ENCODE peak calls at places on chromosome 17, in six cellular contexts. One of them, this sample, is unnamed.

GRCh38 chr17:81740395-81740961 is 28.4 kb downstream of the SLC25A10 start:
- DNase-seq in HepG2: no peak
- DNase-seq in GM12878: no peak
- DNase-seq in K562: peak
- DNase-seq in H1: no peak
- DNase-seq in GM12891: no peak
- DNase-seq in this sample: no peak

GRCh38 chr17:14910916-14911315 is 354.2 kb downstream of the PMP22 start:
- DNase-seq in HepG2: no peak
- DNase-seq in GM12878: no peak
- DNase-seq in K562: no peak
- DNase-seq in H1: no peak
- DNase-seq in GM12891: no peak
- DNase-seq in this sample: no peak

GRCh38 chr17:28760987-28761562 is 17.3 kb downstream of the TRAF4 start:
- DNase-seq in HepG2: no peak
- DNase-seq in GM12878: no peak
- DNase-seq in K562: no peak
- DNase-seq in H1: no peak
- DNase-seq in GM12891: no peak
- DNase-seq in this sample: no peak

GRCh38 chr17:77958716-77959215 is 263 bp downstream of the TNRC6C start:
- DNase-seq in HepG2: no peak
- DNase-seq in GM12878: no peak
- DNase-seq in K562: no peak
- DNase-seq in H1: no peak
- DNase-seq in GM12891: no peak
- DNase-seq in this sample: no peak

GRCh38 chr17:8563981-8564602 is 66.4 kb downstream of the MYH10 start:
- DNase-seq in HepG2: no peak
- DNase-seq in GM12878: no peak
- DNase-seq in K562: no peak
- DNase-seq in H1: no peak
- DNase-seq in GM12891: no peak
- DNase-seq in this sample: no peak

GRCh38 chr17:64598672-64599071 is 63.4 kb downstream of the SMURF2 start:
- DNase-seq in HepG2: no peak
- DNase-seq in GM12878: no peak
- DNase-seq in K562: no peak
- DNase-seq in H1: no peak
- DNase-seq in GM12891: no peak
- DNase-seq in this sample: no peak

GRCh38 chr17:27906238-27906603 is 13.1 kb upstream of the LYRM9 start:
- DNase-seq in HepG2: no peak
- DNase-seq in GM12878: no peak
- DNase-seq in K562: no peak
- DNase-seq in H1: no peak
- DNase-seq in GM12891: no peak
- DNase-seq in this sample: no peak

GRCh38 chr17:11598274-11599221 is at the start of gene DNAH9:
- DNase-seq in HepG2: peak
- DNase-seq in GM12878: no peak
- DNase-seq in K562: peak
- DNase-seq in H1: peak
- DNase-seq in GM12891: peak
- DNase-seq in this sample: no peak

GRCh38 chr17:81959362-81960129 is 1.4 kb downstream of the NOTUM start:
- DNase-seq in HepG2: peak
- DNase-seq in GM12878: no peak
- DNase-seq in K562: peak
- DNase-seq in H1: no peak
- DNase-seq in GM12891: peak
- DNase-seq in this sample: peak

GRCh38 chr17:76027159-76027839 is at the start of gene EVPL:
- DNase-seq in HepG2: peak
- DNase-seq in GM12878: no peak
- DNase-seq in K562: no peak
- DNase-seq in H1: no peak
- DNase-seq in GM12891: no peak
- DNase-seq in this sample: no peak

GRCh38 chr17:47717845-47718621 is 15.0 kb upstream of the TBX21 start:
- DNase-seq in HepG2: no peak
- DNase-seq in GM12878: no peak
- DNase-seq in K562: no peak
- DNase-seq in H1: no peak
- DNase-seq in GM12891: no peak
- DNase-seq in this sample: no peak

GRCh38 chr17:74502866-74503265 is 28.4 kb downstream of the CD300LB start:
- DNase-seq in HepG2: peak
- DNase-seq in GM12878: no peak
- DNase-seq in K562: peak
- DNase-seq in H1: no peak
- DNase-seq in GM12891: no peak
- DNase-seq in this sample: no peak

GRCh38 chr17:76987486-76987885 is 119.3 kb downstream of the MGAT5B start:
- DNase-seq in HepG2: no peak
- DNase-seq in GM12878: no peak
- DNase-seq in K562: no peak
- DNase-seq in H1: no peak
- DNase-seq in GM12891: no peak
- DNase-seq in this sample: no peak

GRCh38 chr17:43531082-43531378 is 15.1 kb downstream of the ETV4 start:
- DNase-seq in HepG2: no peak
- DNase-seq in GM12878: no peak
- DNase-seq in K562: no peak
- DNase-seq in H1: no peak
- DNase-seq in GM12891: no peak
- DNase-seq in this sample: no peak

GRCh38 chr17:83198366-83199341 is 119.2 kb downstream of the METRNL start:
- DNase-seq in HepG2: no peak
- DNase-seq in GM12878: no peak
- DNase-seq in K562: no peak
- DNase-seq in H1: no peak
- DNase-seq in GM12891: no peak
- DNase-seq in this sample: no peak

GRCh38 chr17:17044846-17045561 is 2.7 kb downstream of the MPRIP start:
- DNase-seq in HepG2: no peak
- DNase-seq in GM12878: peak
- DNase-seq in K562: no peak
- DNase-seq in H1: no peak
- DNase-seq in GM12891: no peak
- DNase-seq in this sample: no peak

GRCh38 chr17:43090022-43090421 is 35.1 kb downstream of the BRCA1 start:
- DNase-seq in HepG2: no peak
- DNase-seq in GM12878: no peak
- DNase-seq in K562: no peak
- DNase-seq in H1: no peak
- DNase-seq in GM12891: no peak
- DNase-seq in this sample: no peak

DNA sequence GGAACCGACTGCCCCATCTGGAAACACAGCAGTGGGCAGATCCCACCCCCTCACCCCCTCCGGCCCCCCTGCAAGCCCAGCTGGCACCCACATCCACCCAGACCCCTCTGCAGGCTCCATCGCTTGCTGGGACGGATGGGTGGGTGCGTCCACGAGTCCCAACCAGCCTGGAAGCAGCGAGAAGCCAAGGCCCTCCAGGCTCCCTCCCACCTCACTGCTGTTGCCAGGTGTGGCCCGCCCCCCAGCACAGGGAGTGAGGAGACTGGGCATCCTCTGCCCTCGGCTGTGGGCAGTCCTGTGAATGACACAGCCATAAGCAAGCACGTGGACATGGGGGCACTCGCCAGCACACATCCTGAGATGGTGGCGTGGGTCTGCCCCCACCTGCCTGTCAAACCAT is 11.4 kb downstream of the TMEM11 start:
- DNase-seq in HepG2: no peak
- DNase-seq in GM12878: no peak
- DNase-seq in K562: no peak
- DNase-seq in H1: no peak
- DNase-seq in GM12891: no peak
- DNase-seq in this sample: no peak
- TF ChIP-seq TAF1 in HepG2: no peak
- TF ChIP-seq TAF1 in GM12878: no peak
- TF ChIP-seq TAF1 in K562: no peak
- TF ChIP-seq TAF1 in H1: no peak
- TF ChIP-seq TAF1 in GM12891: no peak
- TF ChIP-seq TAF1 in this sample: no peak

DNA sequence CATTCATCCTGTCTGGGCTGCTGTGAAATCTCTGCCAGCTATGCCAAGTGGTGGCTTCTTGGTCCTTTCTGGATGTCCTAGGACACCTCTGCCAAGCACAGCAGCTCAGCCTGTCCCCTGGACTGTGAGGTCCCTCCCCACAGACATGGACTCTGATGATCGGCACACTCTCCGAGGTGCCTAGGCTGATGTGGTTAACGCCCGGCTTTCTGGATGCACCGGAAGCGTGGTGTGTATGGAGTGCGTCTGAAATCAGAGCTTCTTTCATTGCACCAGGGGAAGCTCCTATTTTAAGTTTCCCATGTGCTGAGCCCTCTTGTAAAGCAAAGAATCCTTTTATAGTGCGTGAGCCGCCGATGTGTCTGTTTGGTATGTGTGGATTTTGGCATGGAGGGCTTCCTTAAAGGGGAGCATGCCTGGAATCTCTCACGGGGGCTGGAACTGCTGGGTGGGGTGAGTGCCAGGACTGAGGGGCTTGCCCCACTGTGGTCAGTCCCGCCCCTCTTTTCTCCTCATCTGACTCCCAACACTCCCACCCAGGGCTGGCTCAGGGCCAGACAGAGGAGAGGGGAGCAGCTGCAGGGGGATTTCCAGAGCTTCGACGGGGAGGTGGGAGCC is 6.9 kb upstream of the ARHGAP23 start:
- DNase-seq in HepG2: no peak
- DNase-seq in GM12878: no peak
- DNase-seq in K562: no peak
- DNase-seq in H1: no peak
- DNase-seq in GM12891: no peak
- DNase-seq in this sample: no peak
- TF ChIP-seq POLR2AphosphoS5 in HepG2: no peak
- TF ChIP-seq POLR2AphosphoS5 in GM12878: no peak
- TF ChIP-seq POLR2AphosphoS5 in K562: no peak
- TF ChIP-seq POLR2AphosphoS5 in H1: no peak
- TF ChIP-seq POLR2AphosphoS5 in GM12891: no peak
- TF ChIP-seq POLR2AphosphoS5 in this sample: no peak

DNA sequence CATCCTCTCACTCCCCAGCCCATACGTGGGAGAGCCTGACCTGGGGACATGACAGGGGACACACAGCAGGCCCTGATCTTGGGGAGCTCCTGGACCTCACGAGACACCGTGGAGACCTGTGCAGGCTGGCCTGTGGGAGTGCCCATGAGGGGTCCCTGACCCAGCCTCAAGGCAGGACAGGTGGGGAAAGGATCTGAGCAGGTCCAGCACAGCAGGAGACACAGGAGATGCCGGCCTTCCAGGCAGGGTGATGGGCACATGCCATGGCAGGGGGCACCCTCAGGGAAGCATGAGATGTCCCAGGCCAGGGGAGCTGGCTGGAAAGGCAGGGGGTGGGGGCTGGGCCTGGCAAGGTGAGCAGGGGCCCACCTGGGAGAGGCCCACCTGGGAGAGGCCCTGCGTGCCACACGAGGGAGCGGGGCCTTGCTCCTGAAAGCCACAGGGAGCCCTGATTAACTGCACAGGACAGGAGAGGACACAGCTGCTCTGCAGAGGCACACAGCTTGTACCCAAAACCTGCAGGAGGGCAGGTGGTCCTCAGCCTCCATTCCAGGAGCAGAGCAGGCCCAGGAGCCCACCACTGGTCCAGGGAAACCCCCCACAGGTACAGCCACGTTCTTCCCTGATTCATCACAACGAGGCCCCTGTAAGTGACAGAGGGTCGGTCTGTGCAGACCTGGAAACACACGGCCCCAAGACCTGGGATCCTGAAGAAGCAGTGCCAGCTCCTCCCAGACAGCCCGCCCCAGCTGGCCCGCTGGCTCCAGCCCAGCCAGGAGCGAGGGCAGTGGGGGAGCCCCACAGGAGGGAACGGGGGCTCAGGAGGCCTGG is 26.6 kb upstream of the KRT17 start:
- DNase-seq in HepG2: no peak
- DNase-seq in GM12878: no peak
- DNase-seq in K562: no peak
- DNase-seq in H1: no peak
- DNase-seq in GM12891: no peak
- DNase-seq in this sample: no peak
- TF ChIP-seq POLR2A in HepG2: no peak
- TF ChIP-seq POLR2A in GM12878: no peak
- TF ChIP-seq POLR2A in K562: no peak
- TF ChIP-seq POLR2A in H1: no peak
- TF ChIP-seq POLR2A in GM12891: no peak
- TF ChIP-seq POLR2A in this sample: no peak

GRCh38 chr17:929547-929946 is 50.0 kb downstream of the NXN start:
- DNase-seq in HepG2: no peak
- DNase-seq in GM12878: no peak
- DNase-seq in K562: no peak
- DNase-seq in H1: no peak
- DNase-seq in GM12891: no peak
- DNase-seq in this sample: no peak

GRCh38 chr17:930258-930657 is 49.3 kb downstream of the NXN start:
- DNase-seq in HepG2: peak
- DNase-seq in GM12878: no peak
- DNase-seq in K562: no peak
- DNase-seq in H1: no peak
- DNase-seq in GM12891: no peak
- DNase-seq in this sample: no peak

GRCh38 chr17:924711-925480 is 54.7 kb downstream of the NXN start:
- DNase-seq in HepG2: no peak
- DNase-seq in GM12878: no peak
- DNase-seq in K562: no peak
- DNase-seq in H1: no peak
- DNase-seq in GM12891: no peak
- DNase-seq in this sample: no peak

GRCh38 chr17:925846-926245 is 53.7 kb downstream of the NXN start:
- DNase-seq in HepG2: no peak
- DNase-seq in GM12878: no peak
- DNase-seq in K562: no peak
- DNase-seq in H1: no peak
- DNase-seq in GM12891: no peak
- DNase-seq in this sample: no peak

DNA sequence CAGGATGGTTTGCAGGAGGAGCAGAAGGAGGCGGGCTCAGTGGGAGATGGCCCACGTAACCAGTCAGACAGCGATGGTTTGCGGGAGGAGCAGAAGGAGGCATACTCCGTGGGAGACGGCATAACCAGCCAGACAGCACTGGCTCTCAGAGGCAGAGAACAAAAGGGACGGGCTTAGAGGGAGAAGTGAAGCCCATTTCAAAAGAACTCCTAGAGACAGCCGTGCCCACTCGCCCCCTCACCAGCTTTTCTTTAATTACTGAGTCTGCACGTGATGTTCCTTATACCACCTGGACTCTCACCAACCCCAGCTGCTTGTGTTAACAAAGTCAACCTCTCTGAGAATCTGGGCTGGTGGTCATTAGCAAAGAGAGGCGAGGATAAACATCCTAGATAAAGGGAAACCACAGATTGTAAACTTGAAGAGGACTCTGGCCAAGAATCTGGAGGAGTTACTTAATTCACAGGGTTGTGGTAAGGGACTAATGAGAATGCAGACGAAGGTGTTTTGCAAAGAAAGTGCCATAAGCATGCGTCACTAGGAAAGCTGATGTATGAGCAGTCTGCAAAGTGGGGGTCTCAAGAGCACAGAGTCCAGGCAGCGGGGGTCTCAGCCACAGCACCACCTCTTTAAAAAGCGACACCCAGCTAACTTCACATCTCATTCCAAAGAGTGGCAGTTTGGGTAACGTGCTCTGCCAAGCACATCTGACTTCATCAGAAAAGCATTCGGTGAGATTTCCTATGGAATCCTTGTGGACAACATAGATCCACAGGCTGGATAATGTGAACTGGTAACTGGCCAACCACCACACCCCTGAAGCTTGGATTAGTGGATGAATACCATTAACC is 51.7 kb downstream of the NXN start:
- DNase-seq in HepG2: no peak
- DNase-seq in GM12878: no peak
- DNase-seq in K562: no peak
- DNase-seq in H1: no peak
- DNase-seq in GM12891: no peak
- DNase-seq in this sample: no peak
- TF ChIP-seq TAF1 in HepG2: no peak
- TF ChIP-seq TAF1 in GM12878: no peak
- TF ChIP-seq TAF1 in K562: no peak
- TF ChIP-seq TAF1 in H1: no peak
- TF ChIP-seq TAF1 in GM12891: no peak
- TF ChIP-seq TAF1 in this sample: no peak

This sample was measured in GM12892.